ENCODE peak calls at places on chromosomes 11 and 22, in ten cellular contexts. R is testis, U is IMR-90, S is mammary epithelial cell, V is PC-9, Y is SK-N-SH, I is colonic mucosa, M is psoas muscle, Z is left ventricle myocardium inferior, B is ascending aorta. P is an unnamed sample. For H3K9me3, the result is how much of the 10 kb centered on the place peaks cover.

GRCh38 chr11:3942160-3942955 is 86.9 kb downstream of the STIM1 start:
- DNase-seq in R (no peak), U (no peak), S (no peak), V (no peak), Y (no peak), I (no peak), M (no peak), Z (no peak), B (no peak), P (no peak)

GRCh38 chr22:30636226-30637077 is 871 bp downstream of the SLC35E4 start:
- DNase-seq in R (no peak), U (no peak), S (peak), V (peak), Y (peak), I (peak), M (peak), Z (peak), B (no peak), P (peak)

GRCh38 chr11:129041611-129042018 is 98.9 kb upstream of the TP53AIP1 start:
- DNase-seq in R (no peak), U (peak), S (no peak), V (no peak), Y (no peak), I (no peak), M (no peak), Z (no peak), B (no peak), P (no peak)

GRCh38 chr11:131884461-131885073 is 514.2 kb downstream of the NTM start:
- DNase-seq in R (no peak), U (no peak), S (no peak), V (no peak), Y (no peak), I (no peak), M (no peak), Z (no peak), B (no peak), P (no peak)

GRCh38 chr11:66172146-66172545 is 96.3 kb upstream of the RAB1B start:
- DNase-seq in R (no peak), U (peak), S (peak), V (no peak), Y (no peak), I (no peak), M (no peak), Z (no peak), B (no peak), P (no peak)

GRCh38 chr11:78030429-78031325 is 7.6 kb upstream of the KCTD14 start:
- DNase-seq in R (peak), U (peak), S (peak), V (peak), Y (peak), I (peak), M (no peak), Z (peak), B (no peak), P (peak)

GRCh38 chr11:65423516-65424199 is 1.1 kb downstream of the NEAT1 start:
- DNase-seq in R (peak), U (peak), S (peak), V (peak), Y (peak), I (peak), M (peak), Z (peak), B (peak), P (peak)

GRCh38 chr11:16812274-16812673 is 73.8 kb downstream of the C11orf58 start:
- DNase-seq in R (peak), U (no peak), S (no peak), V (no peak), Y (no peak), I (no peak), M (no peak), Z (no peak), B (no peak), P (no peak)

GRCh38 chr22:24758164-24758799 is 16.2 kb downstream of the PIWIL3 start:
- DNase-seq in R (peak), U (peak), S (peak), V (peak), Y (peak), I (peak), M (no peak), Z (peak), B (peak), P (peak)

GRCh38 chr11:72782081-72782920 is 11.5 kb downstream of the STARD10 start:
- DNase-seq in R (peak), U (no peak), S (no peak), V (peak), Y (peak), I (peak), M (peak), Z (no peak), B (no peak), P (no peak)

GRCh38 chr11:68380786-68381622 is 68.6 kb downstream of the LRP5 start:
- DNase-seq in R (no peak), U (peak), S (no peak), V (peak), Y (no peak), I (no peak), M (peak), Z (peak), B (no peak), P (peak)

GRCh38 chr22:26462971-26463661 is 20.5 kb downstream of the HPS4 start:
- DNase-seq in R (peak), U (peak), S (no peak), V (no peak), Y (no peak), I (no peak), M (no peak), Z (no peak), B (no peak), P (no peak)

GRCh38 chr11:133530501-133530835 is 1.8 kb downstream of the OPCML start:
- DNase-seq in R (no peak), U (no peak), S (no peak), V (no peak), Y (no peak), I (no peak), M (no peak), Z (no peak), B (no peak), P (no peak)

GRCh38 chr11:116454020-116454645 is 318.7 kb downstream of the BUD13 start:
- DNase-seq in R (peak), U (peak), S (peak), V (peak), Y (peak), I (peak), M (no peak), Z (no peak), B (no peak), P (peak)

GRCh38 chr11:59261150-59261549 is 48.4 kb upstream of the MPEG1 start:
- DNase-seq in R (no peak), U (no peak), S (no peak), V (peak), Y (no peak), I (no peak), M (no peak), Z (no peak), B (no peak), P (no peak)

GRCh38 chr11:34051349-34052035 is at the start of gene CAPRIN1:
- DNase-seq in R (peak), U (peak), S (peak), V (peak), Y (peak), I (peak), M (peak), Z (peak), B (peak), P (peak)

DNA sequence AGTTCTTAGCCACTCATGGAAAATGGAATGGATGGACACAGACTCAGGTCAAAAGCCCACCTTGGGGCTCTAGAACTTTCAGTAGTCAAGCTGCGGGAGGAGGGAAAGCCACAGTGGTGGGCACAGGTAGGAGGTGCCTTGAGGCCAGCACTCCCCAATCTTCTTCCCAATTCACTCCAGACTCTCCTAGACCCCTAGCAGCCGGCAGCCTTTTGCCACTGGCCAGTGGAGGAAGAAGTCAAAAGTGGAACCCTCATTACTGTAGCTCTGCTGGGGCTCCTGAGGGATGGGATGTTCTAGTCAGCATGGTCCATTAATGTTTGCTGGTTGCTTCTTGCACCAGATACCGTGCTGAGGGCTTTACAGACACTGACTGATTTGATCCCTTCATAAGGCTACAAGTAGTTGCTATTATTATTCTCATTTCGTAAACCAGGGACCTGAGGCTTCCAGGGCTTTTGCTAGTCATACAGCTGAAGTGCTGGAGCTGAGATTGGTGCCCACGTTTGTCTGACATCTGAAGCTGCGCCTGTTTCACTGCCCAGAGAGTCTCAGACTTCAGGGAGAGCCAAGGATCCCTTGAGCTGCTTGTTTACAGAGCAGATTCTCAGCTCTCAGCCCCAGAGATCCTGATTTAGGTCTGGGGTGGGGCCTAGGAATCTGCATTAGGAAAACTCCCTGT is 1.1 kb downstream of the UCP3 start:
- DNase-seq in R (no peak), U (no peak), S (no peak), V (no peak), Y (no peak), I (no peak), M (peak), Z (no peak), B (peak), P (no peak)
- H3K27ac ChIP-seq in R (no peak), U (no peak), S (no peak), V (no peak), Y (no peak), I (no peak), M (peak), Z (peak), B (no peak), P (peak)

GRCh38 chr22:47997052-47997568 is 1234.7 kb downstream of the TBC1D22A start:
- DNase-seq in R (no peak), U (no peak), S (no peak), V (no peak), Y (no peak), I (no peak), M (no peak), Z (no peak), B (no peak), P (no peak)

GRCh38 chr22:47996446-47996857 is 1234.0 kb downstream of the TBC1D22A start:
- DNase-seq in R (no peak), U (no peak), S (no peak), V (no peak), Y (no peak), I (no peak), M (no peak), Z (no peak), B (no peak), P (no peak)

GRCh38 chr22:47994045-47994444 is 1231.6 kb downstream of the TBC1D22A start:
- DNase-seq in R (no peak), U (no peak), S (no peak), V (no peak), Y (no peak), I (no peak), M (no peak), Z (no peak), B (no peak), P (no peak)

GRCh38 chr22:47995718-47996117 is 1233.3 kb downstream of the TBC1D22A start:
- DNase-seq in R (no peak), U (no peak), S (no peak), V (no peak), Y (no peak), I (no peak), M (no peak), Z (no peak), B (no peak), P (no peak)

DNA sequence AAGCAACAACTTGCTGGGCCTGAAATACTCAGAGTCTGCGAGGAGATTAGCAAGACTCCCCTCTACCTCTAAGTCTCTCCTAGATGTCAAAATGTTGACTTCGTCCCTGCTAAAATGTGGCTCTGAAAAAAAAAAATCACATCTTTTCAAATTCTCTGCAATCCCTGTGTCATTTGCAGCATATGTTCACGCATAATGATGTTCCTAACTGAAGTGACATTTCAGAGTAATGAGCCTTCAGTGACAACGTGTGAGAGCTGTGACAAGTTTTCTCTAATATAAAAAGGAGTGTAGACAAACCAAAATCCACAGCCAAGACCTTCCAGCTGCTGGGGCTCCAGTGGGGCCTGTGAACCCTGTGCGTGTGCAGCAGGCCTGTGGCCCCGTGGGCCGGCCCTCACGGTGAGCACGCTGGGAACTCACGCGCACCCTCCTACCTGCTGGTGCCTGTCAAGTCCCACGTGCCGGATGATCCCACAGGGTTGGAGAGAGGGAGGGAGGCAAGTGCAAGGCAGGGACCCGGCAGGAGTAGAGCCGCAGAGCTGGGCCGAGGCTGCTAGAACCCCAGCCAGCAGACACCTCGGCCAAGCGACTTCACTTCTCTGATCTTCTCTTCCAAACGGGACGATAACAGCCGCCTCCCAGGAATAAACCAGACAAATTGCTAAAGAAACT is 1232.6 kb downstream of the TBC1D22A start:
- DNase-seq in R (no peak), U (no peak), S (no peak), V (no peak), Y (no peak), I (no peak), M (no peak), Z (no peak), B (no peak), P (no peak)
- H3K9me3 ChIP-seq in R (under half), U (half or more), S (under half), V (under half), Y (under half), I (under half), M (under half), Z (under half), B (under half), P (under half)

GRCh38 chr11:1924121-1924520 is 4.6 kb downstream of the TNNT3 start:
- DNase-seq in R (no peak), U (no peak), S (peak), V (peak), Y (no peak), I (no peak), M (peak), Z (no peak), B (no peak), P (peak)
- H3K27ac ChIP-seq in R (no peak), U (no peak), S (no peak), V (no peak), Y (no peak), I (no peak), M (peak), Z (peak), B (no peak), P (no peak)

GRCh38 chr11:106413222-106413621 is 335.8 kb downstream of the AASDHPPT start:
- DNase-seq in R (no peak), U (no peak), S (no peak), V (no peak), Y (no peak), I (no peak), M (no peak), Z (no peak), B (no peak), P (no peak)
- H3K9me3 ChIP-seq in R (under half), U (under half), S (under half), V (under half), Y (under half), I (under half), M (under half), Z (under half), B (under half), P (under half)

DNA sequence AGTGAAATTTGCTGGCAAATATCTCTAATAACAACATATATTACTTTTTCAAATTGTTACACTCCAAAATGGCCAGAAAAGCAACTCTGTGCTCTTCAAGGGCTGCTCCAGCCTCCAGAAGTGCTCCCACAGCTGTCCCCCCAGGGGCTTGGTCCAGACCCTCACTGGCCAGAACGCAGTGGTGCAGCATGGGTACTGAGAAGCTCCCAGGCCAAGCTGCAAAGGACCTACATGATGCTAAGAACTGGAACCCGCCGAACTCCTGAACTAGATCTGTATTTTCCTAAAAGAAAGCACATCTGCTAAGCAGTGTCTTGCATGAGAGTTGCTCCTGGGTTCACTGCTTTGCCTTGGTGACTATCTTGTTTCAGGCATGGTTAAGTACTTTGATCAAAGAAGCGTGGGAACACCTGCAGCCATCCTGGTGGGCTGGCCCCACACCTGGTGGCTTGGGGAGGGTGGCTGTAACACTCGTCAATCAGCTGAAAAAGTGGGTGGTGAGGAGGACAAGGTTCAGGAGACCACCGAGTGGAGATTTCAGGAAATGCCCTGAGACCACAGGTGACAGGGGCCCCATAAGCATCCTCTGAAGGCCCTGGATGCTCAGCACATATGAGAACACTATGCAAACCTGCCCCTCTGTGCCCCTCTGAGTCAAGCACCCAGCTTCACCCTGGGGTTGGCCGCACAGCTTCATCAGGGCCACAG is 72.7 kb upstream of the PITPNB start:
- DNase-seq in R (no peak), U (no peak), S (no peak), V (no peak), Y (no peak), I (no peak), M (no peak), Z (no peak), B (peak), P (peak)
- H3K27ac ChIP-seq in R (no peak), U (no peak), S (no peak), V (no peak), Y (no peak), I (no peak), M (no peak), Z (peak), B (peak), P (no peak)

DNA sequence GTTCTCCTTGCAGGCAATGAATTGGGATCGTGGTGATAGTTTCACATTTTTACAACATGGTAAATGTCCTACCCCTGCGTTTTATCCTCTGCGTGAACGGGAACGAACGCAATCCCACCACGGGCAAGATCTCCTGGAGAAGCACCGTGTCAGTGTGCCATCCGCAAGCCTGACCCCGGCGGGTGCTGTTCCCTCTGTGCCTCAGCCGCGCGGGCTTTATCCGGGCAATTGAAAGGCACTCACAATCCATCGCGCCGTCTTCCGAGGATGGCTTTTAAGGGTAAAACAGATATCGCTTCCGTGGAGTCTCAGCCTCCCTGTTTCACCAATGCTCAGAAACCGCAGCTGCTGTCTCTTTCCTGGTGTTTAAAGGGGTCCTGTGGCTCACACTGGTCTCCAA is 1387.5 kb downstream of the BRD1 start:
- DNase-seq in R (no peak), U (no peak), S (no peak), V (no peak), Y (no peak), I (no peak), M (peak), Z (no peak), B (no peak), P (no peak)
- H3K9me3 ChIP-seq in R (under half), U (half or more), S (under half), V (under half), Y (under half), I (under half), M (under half), Z (under half), B (under half), P (under half)

GRCh38 chr22:17866621-17867020 is 92.4 kb upstream of the BID start:
- DNase-seq in R (no peak), U (no peak), S (no peak), V (no peak), Y (no peak), I (no peak), M (no peak), Z (no peak), B (no peak), P (no peak)

GRCh38 chr22:17866127-17866526 is 91.9 kb upstream of the BID start:
- DNase-seq in R (peak), U (no peak), S (no peak), V (no peak), Y (no peak), I (no peak), M (no peak), Z (no peak), B (no peak), P (no peak)

GRCh38 chr22:17865183-17866055 is 91.2 kb upstream of the BID start:
- DNase-seq in R (no peak), U (no peak), S (no peak), V (no peak), Y (no peak), I (no peak), M (no peak), Z (no peak), B (no peak), P (no peak)

GRCh38 chr22:17868771-17869170 is 94.5 kb upstream of the BID start:
- DNase-seq in R (no peak), U (no peak), S (no peak), V (no peak), Y (peak), I (no peak), M (no peak), Z (no peak), B (no peak), P (peak)

DNA sequence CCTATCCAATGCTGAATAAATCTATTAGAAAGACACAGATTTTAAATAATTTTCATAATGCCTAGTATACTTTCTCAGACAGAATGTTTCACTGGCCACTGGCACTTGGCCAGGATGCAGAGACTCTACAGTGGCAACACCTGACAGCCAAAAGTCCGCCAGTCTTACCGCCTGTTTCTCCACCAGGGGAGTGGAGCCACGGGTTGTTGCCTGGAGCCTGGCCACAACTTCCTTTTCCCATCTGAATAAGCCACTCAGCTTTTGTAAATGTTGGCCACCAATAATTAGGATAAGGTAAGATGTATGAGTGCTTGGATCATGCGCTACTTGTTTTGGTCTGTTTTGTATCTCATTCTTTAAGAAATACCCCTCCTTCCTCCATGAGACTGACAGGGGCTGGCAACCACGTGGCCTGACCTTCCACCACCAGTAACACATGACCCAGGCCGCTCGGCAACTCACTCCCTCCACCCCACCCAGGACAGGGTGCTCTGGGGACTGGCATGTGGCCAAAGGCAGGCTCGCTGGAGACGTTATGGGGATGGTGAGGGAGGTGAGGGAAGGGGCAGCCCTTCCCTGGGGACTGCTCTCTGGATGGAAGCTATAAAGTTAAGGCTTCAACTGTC is 93.0 kb upstream of the BID start:
- DNase-seq in R (peak), U (no peak), S (no peak), V (no peak), Y (peak), I (peak), M (peak), Z (peak), B (no peak), P (peak)
- H3K27ac ChIP-seq in R (no peak), U (no peak), S (no peak), V (no peak), Y (no peak), I (peak), M (peak), Z (peak), B (no peak), P (no peak)

GRCh38 chr22:48606684-48607307 is 1220.9 kb downstream of the BRD1 start:
- DNase-seq in R (no peak), U (no peak), S (no peak), V (no peak), Y (no peak), I (no peak), M (no peak), Z (no peak), B (no peak), P (no peak)
- H3K9me3 ChIP-seq in R (under half), U (half or more), S (half or more), V (under half), Y (under half), I (under half), M (under half), Z (under half), B (under half), P (under half)

P was measured in right cardiac atrium.